ENCODE peak calls at places on chromosome 3, in nine cellular contexts. One of them, this sample, is unnamed.

GRCh38 chr3:33883538-33884203 is 85.2 kb downstream of the PDCD6IP start:
- DNase-seq in T1000: peak
- DNase-seq in LoVo: peak
- DNase-seq in stimulated activated CD8-positive, alpha-beta memory T cell treated with anti-CD3 and anti-CD28 coated beads, Interleukin-4, amount 100 ng/mL, for 24 hours: no peak
- DNase-seq in head of caudate nucleus: peak
- DNase-seq in glutamatergic neuron: no peak
- DNase-seq in ascending aorta: no peak
- DNase-seq in RWPE1: no peak
- DNase-seq in naive thymus-derived CD8-positive, alpha-beta T cell: peak
- DNase-seq in this sample: no peak

GRCh38 chr3:184594386-184595035 is 32.9 kb downstream of the EPHB3 start:
- DNase-seq in T1000: no peak
- DNase-seq in LoVo: no peak
- DNase-seq in stimulated activated CD8-positive, alpha-beta memory T cell treated with anti-CD3 and anti-CD28 coated beads, Interleukin-4, amount 100 ng/mL, for 24 hours: no peak
- DNase-seq in head of caudate nucleus: no peak
- DNase-seq in glutamatergic neuron: no peak
- DNase-seq in ascending aorta: no peak
- DNase-seq in RWPE1: no peak
- DNase-seq in naive thymus-derived CD8-positive, alpha-beta T cell: no peak
- DNase-seq in this sample: no peak

GRCh38 chr3:127799476-127800222 is 22.7 kb downstream of the MGLL start:
- DNase-seq in T1000: peak
- DNase-seq in LoVo: peak
- DNase-seq in stimulated activated CD8-positive, alpha-beta memory T cell treated with anti-CD3 and anti-CD28 coated beads, Interleukin-4, amount 100 ng/mL, for 24 hours: no peak
- DNase-seq in head of caudate nucleus: no peak
- DNase-seq in glutamatergic neuron: no peak
- DNase-seq in ascending aorta: no peak
- DNase-seq in RWPE1: peak
- DNase-seq in naive thymus-derived CD8-positive, alpha-beta T cell: no peak
- DNase-seq in this sample: no peak

GRCh38 chr3:7813412-7813811 is 688.2 kb upstream of the LMCD1 start:
- DNase-seq in T1000: no peak
- DNase-seq in LoVo: no peak
- DNase-seq in stimulated activated CD8-positive, alpha-beta memory T cell treated with anti-CD3 and anti-CD28 coated beads, Interleukin-4, amount 100 ng/mL, for 24 hours: no peak
- DNase-seq in head of caudate nucleus: no peak
- DNase-seq in glutamatergic neuron: no peak
- DNase-seq in ascending aorta: no peak
- DNase-seq in RWPE1: no peak
- DNase-seq in naive thymus-derived CD8-positive, alpha-beta T cell: no peak
- DNase-seq in this sample: no peak

GRCh38 chr3:28595364-28595763 is 246.7 kb upstream of the AZI2 start:
- DNase-seq in T1000: no peak
- DNase-seq in LoVo: no peak
- DNase-seq in stimulated activated CD8-positive, alpha-beta memory T cell treated with anti-CD3 and anti-CD28 coated beads, Interleukin-4, amount 100 ng/mL, for 24 hours: no peak
- DNase-seq in head of caudate nucleus: no peak
- DNase-seq in glutamatergic neuron: no peak
- DNase-seq in ascending aorta: no peak
- DNase-seq in RWPE1: peak
- DNase-seq in naive thymus-derived CD8-positive, alpha-beta T cell: no peak
- DNase-seq in this sample: no peak

GRCh38 chr3:141769171-141769894 is 6.1 kb downstream of the GRK7 start:
- DNase-seq in T1000: no peak
- DNase-seq in LoVo: no peak
- DNase-seq in stimulated activated CD8-positive, alpha-beta memory T cell treated with anti-CD3 and anti-CD28 coated beads, Interleukin-4, amount 100 ng/mL, for 24 hours: no peak
- DNase-seq in head of caudate nucleus: peak
- DNase-seq in glutamatergic neuron: no peak
- DNase-seq in ascending aorta: no peak
- DNase-seq in RWPE1: no peak
- DNase-seq in naive thymus-derived CD8-positive, alpha-beta T cell: no peak
- DNase-seq in this sample: no peak

GRCh38 chr3:69005071-69005816 is 8.2 kb downstream of the EOGT start:
- DNase-seq in T1000: no peak
- DNase-seq in LoVo: no peak
- DNase-seq in stimulated activated CD8-positive, alpha-beta memory T cell treated with anti-CD3 and anti-CD28 coated beads, Interleukin-4, amount 100 ng/mL, for 24 hours: no peak
- DNase-seq in head of caudate nucleus: no peak
- DNase-seq in glutamatergic neuron: no peak
- DNase-seq in ascending aorta: no peak
- DNase-seq in RWPE1: no peak
- DNase-seq in naive thymus-derived CD8-positive, alpha-beta T cell: no peak
- DNase-seq in this sample: no peak

GRCh38 chr3:24500806-24501205 is 6.2 kb upstream of the THRB start:
- DNase-seq in T1000: no peak
- DNase-seq in LoVo: no peak
- DNase-seq in stimulated activated CD8-positive, alpha-beta memory T cell treated with anti-CD3 and anti-CD28 coated beads, Interleukin-4, amount 100 ng/mL, for 24 hours: no peak
- DNase-seq in head of caudate nucleus: no peak
- DNase-seq in glutamatergic neuron: no peak
- DNase-seq in ascending aorta: no peak
- DNase-seq in RWPE1: no peak
- DNase-seq in naive thymus-derived CD8-positive, alpha-beta T cell: no peak
- DNase-seq in this sample: no peak

GRCh38 chr3:134666885-134667284 is 16.1 kb upstream of the KY start:
- DNase-seq in T1000: peak
- DNase-seq in LoVo: no peak
- DNase-seq in stimulated activated CD8-positive, alpha-beta memory T cell treated with anti-CD3 and anti-CD28 coated beads, Interleukin-4, amount 100 ng/mL, for 24 hours: no peak
- DNase-seq in head of caudate nucleus: no peak
- DNase-seq in glutamatergic neuron: no peak
- DNase-seq in ascending aorta: no peak
- DNase-seq in RWPE1: no peak
- DNase-seq in naive thymus-derived CD8-positive, alpha-beta T cell: no peak
- DNase-seq in this sample: peak

GRCh38 chr3:52025453-52025852 is 29.8 kb upstream of the RPL29 start:
- DNase-seq in T1000: no peak
- DNase-seq in LoVo: no peak
- DNase-seq in stimulated activated CD8-positive, alpha-beta memory T cell treated with anti-CD3 and anti-CD28 coated beads, Interleukin-4, amount 100 ng/mL, for 24 hours: no peak
- DNase-seq in head of caudate nucleus: no peak
- DNase-seq in glutamatergic neuron: peak
- DNase-seq in ascending aorta: no peak
- DNase-seq in RWPE1: no peak
- DNase-seq in naive thymus-derived CD8-positive, alpha-beta T cell: no peak
- DNase-seq in this sample: no peak

GRCh38 chr3:185685231-185686035 is 99.3 kb downstream of the SENP2 start:
- DNase-seq in T1000: no peak
- DNase-seq in LoVo: no peak
- DNase-seq in stimulated activated CD8-positive, alpha-beta memory T cell treated with anti-CD3 and anti-CD28 coated beads, Interleukin-4, amount 100 ng/mL, for 24 hours: no peak
- DNase-seq in head of caudate nucleus: no peak
- DNase-seq in glutamatergic neuron: no peak
- DNase-seq in ascending aorta: no peak
- DNase-seq in RWPE1: no peak
- DNase-seq in naive thymus-derived CD8-positive, alpha-beta T cell: no peak
- DNase-seq in this sample: no peak

GRCh38 chr3:4852780-4853748 is 126.2 kb upstream of the BHLHE40 start:
- DNase-seq in T1000: no peak
- DNase-seq in LoVo: no peak
- DNase-seq in stimulated activated CD8-positive, alpha-beta memory T cell treated with anti-CD3 and anti-CD28 coated beads, Interleukin-4, amount 100 ng/mL, for 24 hours: no peak
- DNase-seq in head of caudate nucleus: no peak
- DNase-seq in glutamatergic neuron: no peak
- DNase-seq in ascending aorta: no peak
- DNase-seq in RWPE1: no peak
- DNase-seq in naive thymus-derived CD8-positive, alpha-beta T cell: no peak
- DNase-seq in this sample: no peak

GRCh38 chr3:4584537-4585249 is 91.5 kb downstream of the ITPR1 start:
- DNase-seq in T1000: no peak
- DNase-seq in LoVo: no peak
- DNase-seq in stimulated activated CD8-positive, alpha-beta memory T cell treated with anti-CD3 and anti-CD28 coated beads, Interleukin-4, amount 100 ng/mL, for 24 hours: no peak
- DNase-seq in head of caudate nucleus: peak
- DNase-seq in glutamatergic neuron: no peak
- DNase-seq in ascending aorta: no peak
- DNase-seq in RWPE1: no peak
- DNase-seq in naive thymus-derived CD8-positive, alpha-beta T cell: no peak
- DNase-seq in this sample: no peak

GRCh38 chr3:138135141-138135832 is 3.1 kb upstream of the A4GNT start:
- DNase-seq in T1000: no peak
- DNase-seq in LoVo: no peak
- DNase-seq in stimulated activated CD8-positive, alpha-beta memory T cell treated with anti-CD3 and anti-CD28 coated beads, Interleukin-4, amount 100 ng/mL, for 24 hours: no peak
- DNase-seq in head of caudate nucleus: no peak
- DNase-seq in glutamatergic neuron: no peak
- DNase-seq in ascending aorta: no peak
- DNase-seq in RWPE1: no peak
- DNase-seq in naive thymus-derived CD8-positive, alpha-beta T cell: no peak
- DNase-seq in this sample: no peak

GRCh38 chr3:125433091-125433534 is 58.0 kb upstream of the ZNF148 start:
- DNase-seq in T1000: no peak
- DNase-seq in LoVo: no peak
- DNase-seq in stimulated activated CD8-positive, alpha-beta memory T cell treated with anti-CD3 and anti-CD28 coated beads, Interleukin-4, amount 100 ng/mL, for 24 hours: no peak
- DNase-seq in head of caudate nucleus: no peak
- DNase-seq in glutamatergic neuron: no peak
- DNase-seq in ascending aorta: no peak
- DNase-seq in RWPE1: no peak
- DNase-seq in naive thymus-derived CD8-positive, alpha-beta T cell: no peak
- DNase-seq in this sample: no peak

GRCh38 chr3:196646736-196647216 is 7.3 kb downstream of the NRROS start:
- DNase-seq in T1000: no peak
- DNase-seq in LoVo: no peak
- DNase-seq in stimulated activated CD8-positive, alpha-beta memory T cell treated with anti-CD3 and anti-CD28 coated beads, Interleukin-4, amount 100 ng/mL, for 24 hours: no peak
- DNase-seq in head of caudate nucleus: no peak
- DNase-seq in glutamatergic neuron: no peak
- DNase-seq in ascending aorta: no peak
- DNase-seq in RWPE1: no peak
- DNase-seq in naive thymus-derived CD8-positive, alpha-beta T cell: no peak
- DNase-seq in this sample: no peak

GRCh38 chr3:124787490-124788195 is 57.4 kb downstream of the UMPS start:
- DNase-seq in T1000: no peak
- DNase-seq in LoVo: no peak
- DNase-seq in stimulated activated CD8-positive, alpha-beta memory T cell treated with anti-CD3 and anti-CD28 coated beads, Interleukin-4, amount 100 ng/mL, for 24 hours: no peak
- DNase-seq in head of caudate nucleus: no peak
- DNase-seq in glutamatergic neuron: no peak
- DNase-seq in ascending aorta: no peak
- DNase-seq in RWPE1: no peak
- DNase-seq in naive thymus-derived CD8-positive, alpha-beta T cell: no peak
- DNase-seq in this sample: no peak

GRCh38 chr3:21645121-21645897 is 105.7 kb downstream of the ZNF385D start:
- DNase-seq in T1000: no peak
- DNase-seq in LoVo: no peak
- DNase-seq in stimulated activated CD8-positive, alpha-beta memory T cell treated with anti-CD3 and anti-CD28 coated beads, Interleukin-4, amount 100 ng/mL, for 24 hours: no peak
- DNase-seq in head of caudate nucleus: no peak
- DNase-seq in glutamatergic neuron: no peak
- DNase-seq in ascending aorta: peak
- DNase-seq in RWPE1: no peak
- DNase-seq in naive thymus-derived CD8-positive, alpha-beta T cell: no peak
- DNase-seq in this sample: no peak

GRCh38 chr3:128503164-128503651 is 10.2 kb upstream of the GATA2 start:
- DNase-seq in T1000: no peak
- DNase-seq in LoVo: no peak
- DNase-seq in stimulated activated CD8-positive, alpha-beta memory T cell treated with anti-CD3 and anti-CD28 coated beads, Interleukin-4, amount 100 ng/mL, for 24 hours: no peak
- DNase-seq in head of caudate nucleus: no peak
- DNase-seq in glutamatergic neuron: peak
- DNase-seq in ascending aorta: no peak
- DNase-seq in RWPE1: no peak
- DNase-seq in naive thymus-derived CD8-positive, alpha-beta T cell: no peak
- DNase-seq in this sample: no peak

GRCh38 chr3:131795382-131796085 is 239.3 kb downstream of the CPNE4 start:
- DNase-seq in T1000: no peak
- DNase-seq in LoVo: peak
- DNase-seq in stimulated activated CD8-positive, alpha-beta memory T cell treated with anti-CD3 and anti-CD28 coated beads, Interleukin-4, amount 100 ng/mL, for 24 hours: no peak
- DNase-seq in head of caudate nucleus: no peak
- DNase-seq in glutamatergic neuron: no peak
- DNase-seq in ascending aorta: no peak
- DNase-seq in RWPE1: no peak
- DNase-seq in naive thymus-derived CD8-positive, alpha-beta T cell: no peak
- DNase-seq in this sample: no peak

GRCh38 chr3:187473778-187474406 is 105.7 kb downstream of the RTP4 start:
- DNase-seq in T1000: no peak
- DNase-seq in LoVo: no peak
- DNase-seq in stimulated activated CD8-positive, alpha-beta memory T cell treated with anti-CD3 and anti-CD28 coated beads, Interleukin-4, amount 100 ng/mL, for 24 hours: no peak
- DNase-seq in head of caudate nucleus: no peak
- DNase-seq in glutamatergic neuron: no peak
- DNase-seq in ascending aorta: no peak
- DNase-seq in RWPE1: no peak
- DNase-seq in naive thymus-derived CD8-positive, alpha-beta T cell: no peak
- DNase-seq in this sample: no peak

GRCh38 chr3:124701687-124702086 is 28.6 kb upstream of the UMPS start:
- DNase-seq in T1000: no peak
- DNase-seq in LoVo: no peak
- DNase-seq in stimulated activated CD8-positive, alpha-beta memory T cell treated with anti-CD3 and anti-CD28 coated beads, Interleukin-4, amount 100 ng/mL, for 24 hours: no peak
- DNase-seq in head of caudate nucleus: no peak
- DNase-seq in glutamatergic neuron: no peak
- DNase-seq in ascending aorta: no peak
- DNase-seq in RWPE1: no peak
- DNase-seq in naive thymus-derived CD8-positive, alpha-beta T cell: no peak
- DNase-seq in this sample: no peak

GRCh38 chr3:111071257-111072015 is at the start of gene NECTIN3:
- DNase-seq in T1000: peak
- DNase-seq in LoVo: peak
- DNase-seq in stimulated activated CD8-positive, alpha-beta memory T cell treated with anti-CD3 and anti-CD28 coated beads, Interleukin-4, amount 100 ng/mL, for 24 hours: peak
- DNase-seq in head of caudate nucleus: peak
- DNase-seq in glutamatergic neuron: peak
- DNase-seq in ascending aorta: peak
- DNase-seq in RWPE1: peak
- DNase-seq in naive thymus-derived CD8-positive, alpha-beta T cell: peak
- DNase-seq in this sample: peak

GRCh38 chr3:110526732-110527727 is 544.6 kb upstream of the NECTIN3 start:
- DNase-seq in T1000: peak
- DNase-seq in LoVo: peak
- DNase-seq in stimulated activated CD8-positive, alpha-beta memory T cell treated with anti-CD3 and anti-CD28 coated beads, Interleukin-4, amount 100 ng/mL, for 24 hours: no peak
- DNase-seq in head of caudate nucleus: no peak
- DNase-seq in glutamatergic neuron: no peak
- DNase-seq in ascending aorta: no peak
- DNase-seq in RWPE1: peak
- DNase-seq in naive thymus-derived CD8-positive, alpha-beta T cell: no peak
- DNase-seq in this sample: no peak

GRCh38 chr3:131846296-131846924 is 188.4 kb downstream of the CPNE4 start:
- DNase-seq in T1000: no peak
- DNase-seq in LoVo: no peak
- DNase-seq in stimulated activated CD8-positive, alpha-beta memory T cell treated with anti-CD3 and anti-CD28 coated beads, Interleukin-4, amount 100 ng/mL, for 24 hours: no peak
- DNase-seq in head of caudate nucleus: no peak
- DNase-seq in glutamatergic neuron: no peak
- DNase-seq in ascending aorta: no peak
- DNase-seq in RWPE1: no peak
- DNase-seq in naive thymus-derived CD8-positive, alpha-beta T cell: no peak
- DNase-seq in this sample: no peak

GRCh38 chr3:57646723-57647122 is 46.2 kb downstream of the DENND6A start:
- DNase-seq in T1000: no peak
- DNase-seq in LoVo: no peak
- DNase-seq in stimulated activated CD8-positive, alpha-beta memory T cell treated with anti-CD3 and anti-CD28 coated beads, Interleukin-4, amount 100 ng/mL, for 24 hours: no peak
- DNase-seq in head of caudate nucleus: no peak
- DNase-seq in glutamatergic neuron: no peak
- DNase-seq in ascending aorta: no peak
- DNase-seq in RWPE1: peak
- DNase-seq in naive thymus-derived CD8-positive, alpha-beta T cell: no peak
- DNase-seq in this sample: no peak

GRCh38 chr3:188001926-188002325 is 152.0 kb upstream of the LPP start:
- DNase-seq in T1000: no peak
- DNase-seq in LoVo: no peak
- DNase-seq in stimulated activated CD8-positive, alpha-beta memory T cell treated with anti-CD3 and anti-CD28 coated beads, Interleukin-4, amount 100 ng/mL, for 24 hours: no peak
- DNase-seq in head of caudate nucleus: no peak
- DNase-seq in glutamatergic neuron: no peak
- DNase-seq in ascending aorta: no peak
- DNase-seq in RWPE1: no peak
- DNase-seq in naive thymus-derived CD8-positive, alpha-beta T cell: no peak
- DNase-seq in this sample: no peak

GRCh38 chr3:126270145-126270811 is 86.9 kb downstream of the KLF15 start:
- DNase-seq in T1000: no peak
- DNase-seq in LoVo: no peak
- DNase-seq in stimulated activated CD8-positive, alpha-beta memory T cell treated with anti-CD3 and anti-CD28 coated beads, Interleukin-4, amount 100 ng/mL, for 24 hours: no peak
- DNase-seq in head of caudate nucleus: peak
- DNase-seq in glutamatergic neuron: no peak
- DNase-seq in ascending aorta: peak
- DNase-seq in RWPE1: no peak
- DNase-seq in naive thymus-derived CD8-positive, alpha-beta T cell: no peak
- DNase-seq in this sample: no peak

GRCh38 chr3:54733615-54734014 is 194.2 kb downstream of the LRTM1 start:
- DNase-seq in T1000: no peak
- DNase-seq in LoVo: no peak
- DNase-seq in stimulated activated CD8-positive, alpha-beta memory T cell treated with anti-CD3 and anti-CD28 coated beads, Interleukin-4, amount 100 ng/mL, for 24 hours: no peak
- DNase-seq in head of caudate nucleus: no peak
- DNase-seq in glutamatergic neuron: no peak
- DNase-seq in ascending aorta: no peak
- DNase-seq in RWPE1: no peak
- DNase-seq in naive thymus-derived CD8-positive, alpha-beta T cell: no peak
- DNase-seq in this sample: no peak

GRCh38 chr3:110576962-110577361 is 494.7 kb upstream of the NECTIN3 start:
- DNase-seq in T1000: peak
- DNase-seq in LoVo: peak
- DNase-seq in stimulated activated CD8-positive, alpha-beta memory T cell treated with anti-CD3 and anti-CD28 coated beads, Interleukin-4, amount 100 ng/mL, for 24 hours: no peak
- DNase-seq in head of caudate nucleus: no peak
- DNase-seq in glutamatergic neuron: no peak
- DNase-seq in ascending aorta: no peak
- DNase-seq in RWPE1: peak
- DNase-seq in naive thymus-derived CD8-positive, alpha-beta T cell: no peak
- DNase-seq in this sample: peak